ENCODE peak calls at places on chromosomes 5 and 9, in seven cellular contexts. One of them, this sample, is unnamed.

GRCh38 chr5:158236511-158237335 is 377.8 kb upstream of the CLINT1 start:
- DNase-seq in astrocyte of the spinal cord: peak
- DNase-seq in AG09309: no peak
- DNase-seq in fibroblast of the aortic adventitia: no peak
- DNase-seq in adrenal gland: no peak
- DNase-seq in uterus: no peak
- DNase-seq in lung: no peak
- DNase-seq in this sample: no peak

GRCh38 chr9:35758475-35759050 is 4.5 kb upstream of the MSMP start:
- DNase-seq in astrocyte of the spinal cord: no peak
- DNase-seq in AG09309: no peak
- DNase-seq in fibroblast of the aortic adventitia: peak
- DNase-seq in adrenal gland: no peak
- DNase-seq in lung: no peak
- DNase-seq in uterus: no peak
- DNase-seq in this sample: no peak

GRCh38 chr9:13082796-13083195 is 196.7 kb downstream of the MPDZ start:
- DNase-seq in AG09309: no peak
- DNase-seq in lung: no peak
- DNase-seq in uterus: no peak
- DNase-seq in fibroblast of the aortic adventitia: no peak
- DNase-seq in astrocyte of the spinal cord: no peak
- DNase-seq in adrenal gland: no peak
- DNase-seq in this sample: no peak

GRCh38 chr9:108087781-108088180 is 598.2 kb upstream of the KLF4 start:
- DNase-seq in astrocyte of the spinal cord: no peak
- DNase-seq in AG09309: no peak
- DNase-seq in uterus: no peak
- DNase-seq in adrenal gland: no peak
- DNase-seq in lung: no peak
- DNase-seq in fibroblast of the aortic adventitia: no peak
- DNase-seq in this sample: peak

GRCh38 chr9:90485028-90485427 is 157.6 kb downstream of the DIRAS2 start:
- DNase-seq in uterus: no peak
- DNase-seq in AG09309: no peak
- DNase-seq in lung: no peak
- DNase-seq in fibroblast of the aortic adventitia: no peak
- DNase-seq in adrenal gland: no peak
- DNase-seq in astrocyte of the spinal cord: no peak
- DNase-seq in this sample: no peak

GRCh38 chr9:26308328-26308727 is 584.3 kb downstream of the CAAP1 start:
- DNase-seq in AG09309: no peak
- DNase-seq in adrenal gland: no peak
- DNase-seq in uterus: no peak
- DNase-seq in lung: no peak
- DNase-seq in astrocyte of the spinal cord: no peak
- DNase-seq in fibroblast of the aortic adventitia: no peak
- DNase-seq in this sample: no peak

GRCh38 chr5:177369913-177370487 is 12.3 kb downstream of the RGS14 start:
- DNase-seq in lung: no peak
- DNase-seq in uterus: no peak
- DNase-seq in astrocyte of the spinal cord: no peak
- DNase-seq in AG09309: no peak
- DNase-seq in fibroblast of the aortic adventitia: no peak
- DNase-seq in adrenal gland: peak
- DNase-seq in this sample: no peak

GRCh38 chr5:181052526-181052927 is 12.5 kb downstream of the BTNL9 start:
- DNase-seq in fibroblast of the aortic adventitia: no peak
- DNase-seq in AG09309: no peak
- DNase-seq in astrocyte of the spinal cord: no peak
- DNase-seq in uterus: no peak
- DNase-seq in lung: no peak
- DNase-seq in adrenal gland: no peak
- DNase-seq in this sample: no peak

GRCh38 chr5:163696270-163696887 is 191.0 kb downstream of the MAT2B start:
- DNase-seq in astrocyte of the spinal cord: peak
- DNase-seq in AG09309: peak
- DNase-seq in lung: no peak
- DNase-seq in adrenal gland: peak
- DNase-seq in fibroblast of the aortic adventitia: peak
- DNase-seq in uterus: no peak
- DNase-seq in this sample: peak

GRCh38 chr9:8750639-8751041 is 951.1 kb upstream of the DMAC1 start:
- DNase-seq in adrenal gland: no peak
- DNase-seq in uterus: no peak
- DNase-seq in fibroblast of the aortic adventitia: peak
- DNase-seq in lung: no peak
- DNase-seq in astrocyte of the spinal cord: peak
- DNase-seq in AG09309: no peak
- DNase-seq in this sample: no peak

GRCh38 chr5:39485075-39485474 is 60.3 kb upstream of the DAB2 start:
- DNase-seq in uterus: no peak
- DNase-seq in adrenal gland: no peak
- DNase-seq in lung: no peak
- DNase-seq in astrocyte of the spinal cord: no peak
- DNase-seq in AG09309: no peak
- DNase-seq in fibroblast of the aortic adventitia: peak
- DNase-seq in this sample: no peak

GRCh38 chr9:99726758-99727157 is 94.9 kb upstream of the NR4A3 start:
- DNase-seq in fibroblast of the aortic adventitia: no peak
- DNase-seq in uterus: no peak
- DNase-seq in AG09309: no peak
- DNase-seq in astrocyte of the spinal cord: no peak
- DNase-seq in adrenal gland: no peak
- DNase-seq in lung: no peak
- DNase-seq in this sample: no peak

GRCh38 chr5:81675420-81675819 is 75.5 kb downstream of the SSBP2 start:
- DNase-seq in AG09309: no peak
- DNase-seq in fibroblast of the aortic adventitia: no peak
- DNase-seq in lung: no peak
- DNase-seq in uterus: no peak
- DNase-seq in adrenal gland: no peak
- DNase-seq in astrocyte of the spinal cord: no peak
- DNase-seq in this sample: no peak

GRCh38 chr9:69153707-69154521 is 20.2 kb upstream of the TJP2 start:
- DNase-seq in fibroblast of the aortic adventitia: no peak
- DNase-seq in astrocyte of the spinal cord: no peak
- DNase-seq in adrenal gland: peak
- DNase-seq in AG09309: no peak
- DNase-seq in uterus: no peak
- DNase-seq in lung: peak
- DNase-seq in this sample: no peak

GRCh38 chr5:160116991-160117390 is 2.3 kb downstream of the PWWP2A start:
- DNase-seq in adrenal gland: no peak
- DNase-seq in lung: no peak
- DNase-seq in fibroblast of the aortic adventitia: no peak
- DNase-seq in AG09309: no peak
- DNase-seq in uterus: no peak
- DNase-seq in astrocyte of the spinal cord: no peak
- DNase-seq in this sample: no peak

GRCh38 chr5:160119142-160119904 is at the start of gene PWWP2A:
- DNase-seq in AG09309: peak
- DNase-seq in lung: peak
- DNase-seq in uterus: peak
- DNase-seq in astrocyte of the spinal cord: peak
- DNase-seq in fibroblast of the aortic adventitia: peak
- DNase-seq in adrenal gland: peak
- DNase-seq in this sample: peak

GRCh38 chr5:160118349-160119141 is 705 bp downstream of the PWWP2A start:
- DNase-seq in fibroblast of the aortic adventitia: peak
- DNase-seq in adrenal gland: peak
- DNase-seq in astrocyte of the spinal cord: no peak
- DNase-seq in lung: peak
- DNase-seq in AG09309: no peak
- DNase-seq in uterus: peak
- DNase-seq in this sample: peak

DNA sequence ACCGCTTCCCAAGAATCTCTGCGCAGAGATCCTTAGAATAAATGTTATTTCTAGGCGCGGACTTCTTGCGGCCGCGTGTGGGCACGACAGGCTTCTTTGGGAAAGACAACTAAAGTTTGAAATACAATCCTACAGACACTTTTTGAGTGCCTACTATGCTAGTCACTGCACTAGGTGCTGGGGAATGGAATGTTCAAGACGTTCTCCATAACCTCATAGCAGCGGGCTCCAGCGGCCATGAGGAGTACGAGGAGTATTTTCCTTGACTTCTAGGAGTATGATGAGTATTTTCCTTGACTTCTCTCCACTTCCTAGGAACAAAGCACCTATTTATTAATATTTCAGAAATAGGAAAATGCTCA is 636 bp upstream of the PWWP2A start:
- DNase-seq in adrenal gland: no peak
- DNase-seq in uterus: no peak
- DNase-seq in lung: no peak
- DNase-seq in fibroblast of the aortic adventitia: no peak
- DNase-seq in astrocyte of the spinal cord: no peak
- DNase-seq in AG09309: no peak
- DNase-seq in this sample: no peak
- TF ChIP-seq CTCF in adrenal gland: peak
- TF ChIP-seq CTCF in uterus: no peak
- TF ChIP-seq CTCF in lung: no peak
- TF ChIP-seq CTCF in fibroblast of the aortic adventitia: peak
- TF ChIP-seq CTCF in astrocyte of the spinal cord: peak
- TF ChIP-seq CTCF in AG09309: no peak
- TF ChIP-seq CTCF in this sample: peak

DNA sequence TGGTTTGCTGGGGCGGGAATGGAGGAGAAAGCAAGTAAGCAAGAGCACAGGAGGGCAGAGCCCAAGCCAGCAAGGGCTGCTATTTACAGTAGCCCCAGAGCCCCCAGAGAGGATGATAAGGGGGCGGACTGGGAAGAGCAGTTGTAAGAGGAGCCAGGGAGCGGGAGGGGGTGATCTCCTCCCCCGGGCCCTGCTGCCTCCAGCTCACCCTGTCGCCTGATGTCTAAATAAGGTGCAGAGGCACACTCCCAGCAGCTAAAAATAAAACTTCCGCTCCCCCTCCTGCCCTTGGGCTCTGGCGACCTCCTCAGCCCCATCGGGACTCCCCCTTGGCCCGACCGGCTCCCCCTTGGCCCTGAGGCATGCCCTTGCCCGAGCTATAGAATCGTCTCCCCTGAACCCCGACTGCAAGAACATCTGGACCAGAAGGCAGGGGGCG is 14.4 kb upstream of the CCDC69 start:
- DNase-seq in lung: no peak
- DNase-seq in AG09309: no peak
- DNase-seq in astrocyte of the spinal cord: no peak
- DNase-seq in adrenal gland: no peak
- DNase-seq in fibroblast of the aortic adventitia: no peak
- DNase-seq in uterus: peak
- DNase-seq in this sample: no peak
- TF ChIP-seq CTCF in lung: no peak
- TF ChIP-seq CTCF in AG09309: no peak
- TF ChIP-seq CTCF in astrocyte of the spinal cord: no peak
- TF ChIP-seq CTCF in adrenal gland: no peak
- TF ChIP-seq CTCF in fibroblast of the aortic adventitia: no peak
- TF ChIP-seq CTCF in uterus: no peak
- TF ChIP-seq CTCF in this sample: no peak

GRCh38 chr5:1763548-1763911 is 36.1 kb downstream of the MRPL36 start:
- DNase-seq in adrenal gland: peak
- DNase-seq in uterus: peak
- DNase-seq in astrocyte of the spinal cord: peak
- DNase-seq in lung: no peak
- DNase-seq in fibroblast of the aortic adventitia: peak
- DNase-seq in AG09309: peak
- DNase-seq in this sample: peak

GRCh38 chr5:1764606-1764960 is 35.1 kb downstream of the MRPL36 start:
- DNase-seq in AG09309: no peak
- DNase-seq in uterus: peak
- DNase-seq in fibroblast of the aortic adventitia: no peak
- DNase-seq in astrocyte of the spinal cord: no peak
- DNase-seq in lung: no peak
- DNase-seq in adrenal gland: no peak
- DNase-seq in this sample: no peak

GRCh38 chr5:1765141-1765879 is 34.3 kb downstream of the MRPL36 start:
- DNase-seq in AG09309: no peak
- DNase-seq in astrocyte of the spinal cord: no peak
- DNase-seq in adrenal gland: no peak
- DNase-seq in lung: no peak
- DNase-seq in fibroblast of the aortic adventitia: no peak
- DNase-seq in uterus: peak
- DNase-seq in this sample: no peak

GRCh38 chr5:1762878-1763547 is 36.6 kb downstream of the MRPL36 start:
- DNase-seq in astrocyte of the spinal cord: no peak
- DNase-seq in uterus: peak
- DNase-seq in adrenal gland: peak
- DNase-seq in fibroblast of the aortic adventitia: no peak
- DNase-seq in AG09309: no peak
- DNase-seq in lung: no peak
- DNase-seq in this sample: no peak

DNA sequence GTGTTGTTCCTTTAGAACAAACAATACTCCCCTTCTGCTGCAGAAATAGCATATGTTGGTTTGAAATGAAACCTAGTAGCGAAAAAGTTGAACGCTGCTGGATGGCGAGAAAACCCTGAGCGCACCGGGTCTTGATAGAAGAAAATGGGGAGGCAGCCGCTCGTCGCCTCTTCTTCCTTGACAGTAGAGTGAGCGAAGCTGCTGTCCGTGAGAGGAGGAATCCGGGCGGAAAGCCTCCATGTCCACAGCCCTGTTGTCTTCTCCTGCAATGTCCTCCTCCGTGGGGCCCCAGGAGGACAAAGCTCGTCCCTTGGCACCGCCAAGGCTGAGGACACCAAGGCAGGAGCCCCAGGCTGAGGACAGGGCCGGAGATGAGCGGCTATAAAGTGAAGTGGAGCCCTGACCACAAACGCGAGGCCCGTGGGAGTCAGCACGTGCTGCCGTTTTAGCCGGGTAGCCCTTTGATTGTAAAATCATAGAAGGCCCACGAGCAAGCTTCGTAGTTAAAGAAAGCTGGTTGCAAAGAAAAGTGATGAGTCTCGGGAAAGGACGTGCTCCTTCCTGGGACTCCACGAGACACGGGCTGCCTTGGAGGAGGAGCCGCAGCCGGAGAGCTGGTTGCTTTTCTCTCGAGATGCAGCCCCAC is 35.6 kb downstream of the MRPL36 start:
- DNase-seq in fibroblast of the aortic adventitia: no peak
- DNase-seq in adrenal gland: peak
- DNase-seq in AG09309: no peak
- DNase-seq in astrocyte of the spinal cord: no peak
- DNase-seq in uterus: peak
- DNase-seq in lung: no peak
- DNase-seq in this sample: no peak
- TF ChIP-seq CTCF in fibroblast of the aortic adventitia: no peak
- TF ChIP-seq CTCF in adrenal gland: no peak
- TF ChIP-seq CTCF in AG09309: no peak
- TF ChIP-seq CTCF in astrocyte of the spinal cord: no peak
- TF ChIP-seq CTCF in uterus: peak
- TF ChIP-seq CTCF in lung: no peak
- TF ChIP-seq CTCF in this sample: no peak

DNA sequence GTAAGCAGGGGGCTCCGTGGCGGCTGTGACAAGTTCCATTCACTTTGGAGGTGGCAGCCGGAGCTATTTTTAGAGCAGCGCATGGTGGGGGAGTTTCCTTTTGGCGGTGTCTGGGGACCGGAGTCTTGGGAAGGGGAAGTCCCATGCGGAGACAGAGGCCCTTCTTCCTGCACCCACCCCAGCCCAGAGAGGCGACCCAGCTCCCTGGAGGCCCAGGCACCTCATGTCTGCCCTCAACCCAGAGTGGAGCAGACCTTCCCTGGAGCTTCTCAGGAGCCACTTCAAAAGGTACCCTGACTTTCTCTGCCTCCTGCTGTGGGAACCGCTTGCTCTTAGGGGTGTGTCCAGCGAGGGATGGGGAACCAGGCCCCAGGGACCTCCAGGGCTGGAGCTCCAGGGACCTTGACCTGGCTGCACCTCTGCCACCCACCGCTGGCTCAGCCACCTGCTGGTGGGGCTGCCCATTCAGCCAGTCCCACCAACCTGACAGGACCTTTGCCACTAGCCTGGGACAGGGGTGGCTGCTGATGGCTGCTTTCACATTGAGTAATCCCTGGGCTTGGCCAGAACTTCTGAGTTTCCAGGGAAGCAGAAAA is 34.1 kb downstream of the NEK6 start:
- DNase-seq in astrocyte of the spinal cord: no peak
- DNase-seq in adrenal gland: no peak
- DNase-seq in fibroblast of the aortic adventitia: no peak
- DNase-seq in lung: no peak
- DNase-seq in AG09309: no peak
- DNase-seq in uterus: no peak
- DNase-seq in this sample: no peak
- TF ChIP-seq CTCF in astrocyte of the spinal cord: peak
- TF ChIP-seq CTCF in adrenal gland: no peak
- TF ChIP-seq CTCF in fibroblast of the aortic adventitia: no peak
- TF ChIP-seq CTCF in lung: no peak
- TF ChIP-seq CTCF in AG09309: no peak
- TF ChIP-seq CTCF in uterus: no peak
- TF ChIP-seq CTCF in this sample: no peak